ENCODE peak calls at places on chromosomes 5 and 9, in five cellular contexts. H is naive thymus-derived CD4-positive, alpha-beta T cell; S is CD4-positive, CD25-positive, alpha-beta regulatory T cell; Y is EH; F is PC-3. E is an unnamed sample.

GRCh38 chr9:113148377-113148715 is 2.5 kb upstream of the SLC31A2 start:
- DNase-seq in Y (no peak), S (no peak), F (no peak), H (no peak), E (no peak)

GRCh38 chr9:137478613-137479314 is 19.6 kb upstream of the NSMF start:
- DNase-seq in Y (peak; percentile 41), S (no peak), H (no peak), F (no peak), E (no peak)

GRCh38 chr9:77433675-77434445 is 214.3 kb downstream of the GNA14 start:
- DNase-seq in S (peak; percentile 59), H (peak; percentile 58), Y (peak; percentile 70), F (peak; percentile 64), E (peak; percentile 53)

GRCh38 chr9:37949576-37949975 is 45.6 kb upstream of the SLC25A51 start:
- DNase-seq in S (no peak), H (no peak), Y (peak; percentile 74), F (peak; percentile 21), E (no peak)

GRCh38 chr5:36363101-36363500 is 61.4 kb upstream of the RANBP3L start:
- DNase-seq in S (no peak), Y (peak; percentile 81), F (peak; percentile 63), H (no peak), E (no peak)

GRCh38 chr5:60677831-60678664 is 21.9 kb downstream of the DEPDC1B start:
- DNase-seq in H (peak; percentile 11), S (peak; percentile 55), F (peak; percentile 82), Y (peak; percentile 61), E (no peak)

GRCh38 chr5:178113841-178114324 is 551 bp downstream of the N4BP3 start:
- DNase-seq in F (no peak), H (no peak), S (no peak), Y (no peak), E (no peak)

GRCh38 chr5:174794941-174795672 is 70.7 kb downstream of the MSX2 start:
- DNase-seq in Y (peak; percentile 85), S (no peak), F (no peak), H (no peak), E (no peak)

GRCh38 chr5:55306641-55307382 is 682 bp downstream of the DHX29 start:
- DNase-seq in F (no peak), S (peak; percentile 18), Y (peak; percentile 19), H (no peak), E (no peak)

GRCh38 chr5:93850311-93850710 is 108.9 kb upstream of the POU5F2 start:
- DNase-seq in F (no peak), S (no peak), Y (no peak), H (no peak), E (no peak)

GRCh38 chr5:71828641-71829040 is 109.6 kb downstream of the CARTPT start:
- DNase-seq in F (peak; percentile 64), S (peak; percentile 3), H (no peak), Y (peak; percentile 64), E (no peak)

GRCh38 chr5:56467176-56467717 is 234.1 kb upstream of the ANKRD55 start:
- DNase-seq in S (no peak), Y (no peak), F (no peak), H (no peak), E (no peak)

GRCh38 chr9:69834591-69835184 is 14.1 kb downstream of the CFAP95 start:
- DNase-seq in S (peak; percentile 84), F (no peak), H (peak; percentile 15), Y (no peak), E (no peak)

GRCh38 chr9:121217609-121218292 is 16.1 kb upstream of the RAB14 start:
- DNase-seq in S (peak; percentile 42), Y (peak; percentile 44), F (peak; percentile 51), H (no peak), E (no peak)

GRCh38 chr5:36605241-36605640 is 1.2 kb upstream of the SLC1A3 start:
- DNase-seq in Y (no peak), H (no peak), S (no peak), F (no peak), E (no peak)

GRCh38 chr5:73763300-73764032 is 137.5 kb downstream of the ARHGEF28 start:
- DNase-seq in F (peak; percentile 6), Y (peak; percentile 61), H (no peak), S (no peak), E (no peak)

GRCh38 chr5:75368391-75368790 is 31.4 kb downstream of the HMGCR start:
- DNase-seq in H (no peak), S (no peak), F (peak; percentile 22), Y (peak; percentile 75), E (no peak)

GRCh38 chr5:24644757-24645156 is at the start of gene CDH10:
- DNase-seq in S (no peak), H (no peak), Y (no peak), F (no peak), E (no peak)

GRCh38 chr5:113044776-113045175 is 68.2 kb downstream of the DCP2 start:
- DNase-seq in H (no peak), S (no peak), Y (no peak), F (no peak), E (no peak)

E was measured in heart right ventricle.